ENCODE peak calls at places on chromosome 12, in seven cellular contexts. One of them, this sample, is unnamed.

GRCh38 chr12:120265203-120265482 is 387 bp downstream of the PXN start:
- DNase-seq in neuronal stem cell: no peak
- DNase-seq in H1: no peak
- DNase-seq in mesendoderm: no peak
- DNase-seq in IMR-90: no peak
- DNase-seq in mesenchymal stem cell: no peak
- DNase-seq in H9: no peak
- DNase-seq in this sample: no peak

GRCh38 chr12:94305293-94305957 is 154.2 kb downstream of the CEP83 start:
- DNase-seq in neuronal stem cell: no peak
- DNase-seq in H1: no peak
- DNase-seq in mesendoderm: peak
- DNase-seq in IMR-90: peak
- DNase-seq in mesenchymal stem cell: peak
- DNase-seq in H9: peak
- DNase-seq in this sample: no peak

GRCh38 chr12:24172031-24172772 is 222.7 kb upstream of the SOX5 start:
- DNase-seq in neuronal stem cell: no peak
- DNase-seq in H1: no peak
- DNase-seq in mesendoderm: peak
- DNase-seq in IMR-90: no peak
- DNase-seq in mesenchymal stem cell: no peak
- DNase-seq in H9: peak
- DNase-seq in this sample: peak

GRCh38 chr12:101018540-101018939 is 191.5 kb downstream of the SLC5A8 start:
- DNase-seq in neuronal stem cell: no peak
- DNase-seq in H1: no peak
- DNase-seq in mesendoderm: peak
- DNase-seq in IMR-90: peak
- DNase-seq in mesenchymal stem cell: peak
- DNase-seq in H9: no peak
- DNase-seq in this sample: peak

GRCh38 chr12:15558915-15559528 is 230.2 kb downstream of the EPS8 start:
- DNase-seq in neuronal stem cell: no peak
- DNase-seq in H1: no peak
- DNase-seq in mesendoderm: no peak
- DNase-seq in IMR-90: peak
- DNase-seq in mesenchymal stem cell: no peak
- DNase-seq in H9: no peak
- DNase-seq in this sample: no peak

GRCh38 chr12:32455607-32456063 is 56.3 kb downstream of the FGD4 start:
- DNase-seq in neuronal stem cell: peak
- DNase-seq in H1: no peak
- DNase-seq in mesendoderm: peak
- DNase-seq in IMR-90: peak
- DNase-seq in mesenchymal stem cell: peak
- DNase-seq in H9: no peak
- DNase-seq in this sample: peak

GRCh38 chr12:13192719-13193118 is 3.8 kb upstream of the EMP1 start:
- DNase-seq in neuronal stem cell: no peak
- DNase-seq in H1: no peak
- DNase-seq in mesendoderm: no peak
- DNase-seq in IMR-90: no peak
- DNase-seq in mesenchymal stem cell: no peak
- DNase-seq in H9: no peak
- DNase-seq in this sample: no peak

GRCh38 chr12:99915251-99916082 is 69.3 kb downstream of the ANKS1B start:
- DNase-seq in neuronal stem cell: no peak
- DNase-seq in H1: no peak
- DNase-seq in mesendoderm: no peak
- DNase-seq in IMR-90: peak
- DNase-seq in mesenchymal stem cell: peak
- DNase-seq in H9: no peak
- DNase-seq in this sample: no peak

GRCh38 chr12:48764521-48764920 is 24.4 kb downstream of the ADCY6 start:
- DNase-seq in neuronal stem cell: no peak
- DNase-seq in H1: no peak
- DNase-seq in mesendoderm: no peak
- DNase-seq in IMR-90: no peak
- DNase-seq in mesenchymal stem cell: no peak
- DNase-seq in H9: no peak
- DNase-seq in this sample: no peak

GRCh38 chr12:47816646-47817271 is 2.9 kb downstream of the HDAC7 start:
- DNase-seq in neuronal stem cell: no peak
- DNase-seq in H1: no peak
- DNase-seq in mesendoderm: peak
- DNase-seq in IMR-90: no peak
- DNase-seq in mesenchymal stem cell: no peak
- DNase-seq in H9: no peak
- DNase-seq in this sample: no peak

GRCh38 chr12:122029620-122030426 is 8.1 kb downstream of the BCL7A start:
- DNase-seq in neuronal stem cell: no peak
- DNase-seq in H1: no peak
- DNase-seq in mesendoderm: no peak
- DNase-seq in IMR-90: no peak
- DNase-seq in mesenchymal stem cell: no peak
- DNase-seq in H9: no peak
- DNase-seq in this sample: no peak

DNA sequence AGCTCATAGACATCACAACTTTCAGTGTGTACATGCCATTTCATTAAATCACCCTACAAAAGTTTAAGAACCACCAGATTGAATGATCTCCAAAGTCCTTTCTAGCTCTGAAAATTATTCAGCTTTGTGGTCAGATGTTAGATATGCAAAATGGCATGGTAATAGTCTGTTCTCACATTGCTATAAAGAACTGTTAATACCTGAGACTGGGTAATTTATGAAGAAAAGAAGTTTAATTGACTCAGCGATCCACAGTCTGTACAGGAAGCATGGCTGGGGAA is 94.6 kb upstream of the PWP1 start:
- DNase-seq in neuronal stem cell: no peak
- DNase-seq in H1: no peak
- DNase-seq in mesendoderm: no peak
- DNase-seq in IMR-90: peak
- DNase-seq in mesenchymal stem cell: no peak
- DNase-seq in H9: no peak
- DNase-seq in this sample: no peak
- H3K23ac ChIP-seq in neuronal stem cell: no peak
- H3K23ac ChIP-seq in H1: no peak
- H3K23ac ChIP-seq in mesendoderm: no peak
- H3K23ac ChIP-seq in IMR-90: no peak
- H3K23ac ChIP-seq in mesenchymal stem cell: no peak
- H3K23ac ChIP-seq in H9: no peak
- H3K23ac ChIP-seq in this sample: no peak

GRCh38 chr12:27823038-27823437 is 43.0 kb upstream of the MANSC4 start:
- DNase-seq in neuronal stem cell: no peak
- DNase-seq in H1: no peak
- DNase-seq in mesendoderm: no peak
- DNase-seq in IMR-90: no peak
- DNase-seq in mesenchymal stem cell: no peak
- DNase-seq in H9: no peak
- DNase-seq in this sample: no peak

GRCh38 chr12:27828196-27828595 is 48.2 kb upstream of the MANSC4 start:
- DNase-seq in neuronal stem cell: no peak
- DNase-seq in H1: no peak
- DNase-seq in mesendoderm: no peak
- DNase-seq in IMR-90: peak
- DNase-seq in mesenchymal stem cell: no peak
- DNase-seq in H9: no peak
- DNase-seq in this sample: no peak

GRCh38 chr12:27822076-27822712 is 42.2 kb upstream of the MANSC4 start:
- DNase-seq in neuronal stem cell: no peak
- DNase-seq in H1: no peak
- DNase-seq in mesendoderm: no peak
- DNase-seq in IMR-90: peak
- DNase-seq in mesenchymal stem cell: peak
- DNase-seq in H9: no peak
- DNase-seq in this sample: peak

GRCh38 chr12:27824126-27824842 is 44.2 kb upstream of the MANSC4 start:
- DNase-seq in neuronal stem cell: no peak
- DNase-seq in H1: no peak
- DNase-seq in mesendoderm: no peak
- DNase-seq in IMR-90: no peak
- DNase-seq in mesenchymal stem cell: no peak
- DNase-seq in H9: no peak
- DNase-seq in this sample: no peak

DNA sequence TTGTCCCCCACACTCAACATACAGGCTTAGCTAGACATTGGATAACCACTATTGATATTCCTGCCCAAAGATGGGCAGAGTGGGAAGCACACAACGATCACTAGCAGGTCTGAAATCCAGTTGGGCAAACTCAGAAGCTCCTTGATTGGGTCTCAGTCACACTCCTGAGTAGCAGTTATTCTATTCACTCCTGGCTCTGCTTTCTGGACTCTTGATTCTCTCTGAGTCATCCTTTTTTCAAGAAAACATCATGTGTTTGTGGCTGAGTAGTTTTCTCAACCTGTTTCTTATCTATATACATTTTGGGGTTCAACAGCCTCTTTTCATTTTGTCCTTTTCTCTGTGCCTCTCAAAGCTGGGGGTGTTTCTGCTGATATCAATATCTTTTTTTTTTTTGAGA is 46.0 kb upstream of the MANSC4 start:
- DNase-seq in neuronal stem cell: no peak
- DNase-seq in H1: no peak
- DNase-seq in mesendoderm: no peak
- DNase-seq in IMR-90: peak
- DNase-seq in mesenchymal stem cell: no peak
- DNase-seq in H9: no peak
- DNase-seq in this sample: no peak
- H3K23ac ChIP-seq in neuronal stem cell: no peak
- H3K23ac ChIP-seq in H1: no peak
- H3K23ac ChIP-seq in mesendoderm: no peak
- H3K23ac ChIP-seq in IMR-90: no peak
- H3K23ac ChIP-seq in mesenchymal stem cell: no peak
- H3K23ac ChIP-seq in H9: no peak
- H3K23ac ChIP-seq in this sample: no peak

GRCh38 chr12:52515319-52515646 is 4.9 kb downstream of the KRT5 start:
- DNase-seq in neuronal stem cell: no peak
- DNase-seq in H1: no peak
- DNase-seq in mesendoderm: no peak
- DNase-seq in IMR-90: no peak
- DNase-seq in mesenchymal stem cell: no peak
- DNase-seq in H9: no peak
- DNase-seq in this sample: no peak
- H3K23ac ChIP-seq in neuronal stem cell: no peak
- H3K23ac ChIP-seq in H1: no peak
- H3K23ac ChIP-seq in mesendoderm: no peak
- H3K23ac ChIP-seq in IMR-90: no peak
- H3K23ac ChIP-seq in mesenchymal stem cell: no peak
- H3K23ac ChIP-seq in H9: no peak
- H3K23ac ChIP-seq in this sample: no peak

GRCh38 chr12:6334940-6335450 is 6.9 kb downstream of the TNFRSF1A start:
- DNase-seq in neuronal stem cell: no peak
- DNase-seq in H1: no peak
- DNase-seq in mesendoderm: no peak
- DNase-seq in IMR-90: peak
- DNase-seq in mesenchymal stem cell: peak
- DNase-seq in H9: no peak
- DNase-seq in this sample: no peak
- H3K23ac ChIP-seq in neuronal stem cell: peak
- H3K23ac ChIP-seq in H1: no peak
- H3K23ac ChIP-seq in mesendoderm: peak
- H3K23ac ChIP-seq in IMR-90: peak
- H3K23ac ChIP-seq in mesenchymal stem cell: no peak
- H3K23ac ChIP-seq in H9: no peak
- H3K23ac ChIP-seq in this sample: no peak

GRCh38 chr12:71767183-71767582 is 12.5 kb downstream of the RAB21 start:
- DNase-seq in neuronal stem cell: no peak
- DNase-seq in H1: no peak
- DNase-seq in mesendoderm: no peak
- DNase-seq in IMR-90: no peak
- DNase-seq in mesenchymal stem cell: no peak
- DNase-seq in H9: no peak
- DNase-seq in this sample: no peak

GRCh38 chr12:71768900-71769299 is 14.2 kb downstream of the RAB21 start:
- DNase-seq in neuronal stem cell: no peak
- DNase-seq in H1: no peak
- DNase-seq in mesendoderm: no peak
- DNase-seq in IMR-90: no peak
- DNase-seq in mesenchymal stem cell: no peak
- DNase-seq in H9: no peak
- DNase-seq in this sample: no peak

GRCh38 chr12:71771069-71771468 is 16.4 kb downstream of the RAB21 start:
- DNase-seq in neuronal stem cell: no peak
- DNase-seq in H1: no peak
- DNase-seq in mesendoderm: no peak
- DNase-seq in IMR-90: no peak
- DNase-seq in mesenchymal stem cell: no peak
- DNase-seq in H9: no peak
- DNase-seq in this sample: no peak

GRCh38 chr12:71772728-71773127 is 18.1 kb downstream of the RAB21 start:
- DNase-seq in neuronal stem cell: no peak
- DNase-seq in H1: no peak
- DNase-seq in mesendoderm: no peak
- DNase-seq in IMR-90: no peak
- DNase-seq in mesenchymal stem cell: no peak
- DNase-seq in H9: no peak
- DNase-seq in this sample: no peak
- H3K23ac ChIP-seq in neuronal stem cell: no peak
- H3K23ac ChIP-seq in H1: no peak
- H3K23ac ChIP-seq in mesendoderm: no peak
- H3K23ac ChIP-seq in IMR-90: no peak
- H3K23ac ChIP-seq in mesenchymal stem cell: no peak
- H3K23ac ChIP-seq in H9: no peak
- H3K23ac ChIP-seq in this sample: no peak